ENCODE peak calls at places on chromosomes 5 and 9, in seven cellular contexts. One of them, this sample, is unnamed.
A peak's percentile ranks its signal among the peaks of the same experiment; 100 is the strongest.

GRCh38 chr5:141488591-141489478 is at the start of gene PCDHGC5:
- DNase-seq in CD4-positive, CD25-positive, alpha-beta regulatory T cell: no peak
- DNase-seq in caudate nucleus: peak; percentile 72
- DNase-seq in AG08396: peak; percentile 88
- DNase-seq in stimulated activated CD8-positive, alpha-beta memory T cell treated with anti-CD3 and anti-CD28 coated beads, Interleukin-15, amount 100 ng/mL, for 1 hour: no peak
- DNase-seq in body of pancreas: no peak
- DNase-seq in endothelial cell: no peak
- DNase-seq in this sample: no peak

GRCh38 chr5:36870399-36871040 is 6.0 kb upstream of the NIPBL start:
- DNase-seq in stimulated activated CD8-positive, alpha-beta memory T cell treated with anti-CD3 and anti-CD28 coated beads, Interleukin-15, amount 100 ng/mL, for 1 hour: no peak
- DNase-seq in AG08396: peak; percentile 35
- DNase-seq in caudate nucleus: no peak
- DNase-seq in CD4-positive, CD25-positive, alpha-beta regulatory T cell: peak; percentile 89
- DNase-seq in body of pancreas: no peak
- DNase-seq in endothelial cell: no peak
- DNase-seq in this sample: peak; percentile 11

GRCh38 chr9:114016629-114017423 is 61.3 kb downstream of the AMBP start:
- DNase-seq in AG08396: no peak
- DNase-seq in caudate nucleus: no peak
- DNase-seq in CD4-positive, CD25-positive, alpha-beta regulatory T cell: no peak
- DNase-seq in stimulated activated CD8-positive, alpha-beta memory T cell treated with anti-CD3 and anti-CD28 coated beads, Interleukin-15, amount 100 ng/mL, for 1 hour: no peak
- DNase-seq in body of pancreas: no peak
- DNase-seq in endothelial cell: peak; percentile 1
- DNase-seq in this sample: peak; percentile 2

GRCh38 chr9:11618241-11618805 is 1005.5 kb upstream of the PTPRD start:
- DNase-seq in endothelial cell: no peak
- DNase-seq in stimulated activated CD8-positive, alpha-beta memory T cell treated with anti-CD3 and anti-CD28 coated beads, Interleukin-15, amount 100 ng/mL, for 1 hour: no peak
- DNase-seq in body of pancreas: no peak
- DNase-seq in CD4-positive, CD25-positive, alpha-beta regulatory T cell: no peak
- DNase-seq in caudate nucleus: no peak
- DNase-seq in AG08396: no peak
- DNase-seq in this sample: no peak

GRCh38 chr5:34930527-34930844 is 1.1 kb downstream of the DNAJC21 start:
- DNase-seq in AG08396: peak; percentile 26
- DNase-seq in stimulated activated CD8-positive, alpha-beta memory T cell treated with anti-CD3 and anti-CD28 coated beads, Interleukin-15, amount 100 ng/mL, for 1 hour: no peak
- DNase-seq in caudate nucleus: no peak
- DNase-seq in CD4-positive, CD25-positive, alpha-beta regulatory T cell: peak; percentile 26
- DNase-seq in endothelial cell: no peak
- DNase-seq in body of pancreas: no peak
- DNase-seq in this sample: peak; percentile 23

GRCh38 chr9:126157409-126157808 is 169.2 kb upstream of the MVB12B start:
- DNase-seq in caudate nucleus: peak; percentile 42
- DNase-seq in stimulated activated CD8-positive, alpha-beta memory T cell treated with anti-CD3 and anti-CD28 coated beads, Interleukin-15, amount 100 ng/mL, for 1 hour: no peak
- DNase-seq in AG08396: no peak
- DNase-seq in endothelial cell: no peak
- DNase-seq in CD4-positive, CD25-positive, alpha-beta regulatory T cell: no peak
- DNase-seq in body of pancreas: no peak
- DNase-seq in this sample: no peak

GRCh38 chr5:91469517-91470165 is 86.5 kb upstream of the ARRDC3 start:
- DNase-seq in AG08396: no peak
- DNase-seq in endothelial cell: no peak
- DNase-seq in caudate nucleus: no peak
- DNase-seq in body of pancreas: peak; percentile 54
- DNase-seq in CD4-positive, CD25-positive, alpha-beta regulatory T cell: no peak
- DNase-seq in stimulated activated CD8-positive, alpha-beta memory T cell treated with anti-CD3 and anti-CD28 coated beads, Interleukin-15, amount 100 ng/mL, for 1 hour: no peak
- DNase-seq in this sample: no peak

GRCh38 chr5:151222769-151223446 is 984 bp downstream of the CCDC69 start:
- DNase-seq in caudate nucleus: no peak
- DNase-seq in AG08396: no peak
- DNase-seq in body of pancreas: peak; percentile 64
- DNase-seq in CD4-positive, CD25-positive, alpha-beta regulatory T cell: peak; percentile 83
- DNase-seq in endothelial cell: no peak
- DNase-seq in stimulated activated CD8-positive, alpha-beta memory T cell treated with anti-CD3 and anti-CD28 coated beads, Interleukin-15, amount 100 ng/mL, for 1 hour: no peak
- DNase-seq in this sample: peak; percentile 9

GRCh38 chr5:117054808-117055398 is 480.3 kb upstream of the SEMA6A start:
- DNase-seq in body of pancreas: peak; percentile 18
- DNase-seq in AG08396: no peak
- DNase-seq in caudate nucleus: no peak
- DNase-seq in endothelial cell: no peak
- DNase-seq in CD4-positive, CD25-positive, alpha-beta regulatory T cell: no peak
- DNase-seq in stimulated activated CD8-positive, alpha-beta memory T cell treated with anti-CD3 and anti-CD28 coated beads, Interleukin-15, amount 100 ng/mL, for 1 hour: no peak
- DNase-seq in this sample: no peak

GRCh38 chr5:76363385-76364261 is 39.5 kb upstream of the IQGAP2 start:
- DNase-seq in body of pancreas: peak; percentile 76
- DNase-seq in endothelial cell: no peak
- DNase-seq in caudate nucleus: no peak
- DNase-seq in AG08396: no peak
- DNase-seq in CD4-positive, CD25-positive, alpha-beta regulatory T cell: no peak
- DNase-seq in stimulated activated CD8-positive, alpha-beta memory T cell treated with anti-CD3 and anti-CD28 coated beads, Interleukin-15, amount 100 ng/mL, for 1 hour: no peak
- DNase-seq in this sample: no peak

GRCh38 chr9:131590449-131590848 is 45.1 kb downstream of the PRRT1B start:
- DNase-seq in stimulated activated CD8-positive, alpha-beta memory T cell treated with anti-CD3 and anti-CD28 coated beads, Interleukin-15, amount 100 ng/mL, for 1 hour: no peak
- DNase-seq in AG08396: no peak
- DNase-seq in endothelial cell: no peak
- DNase-seq in body of pancreas: no peak
- DNase-seq in caudate nucleus: no peak
- DNase-seq in CD4-positive, CD25-positive, alpha-beta regulatory T cell: peak; percentile 68
- DNase-seq in this sample: no peak

GRCh38 chr5:180791611-180792213 is 10.9 kb downstream of the MGAT1 start:
- DNase-seq in CD4-positive, CD25-positive, alpha-beta regulatory T cell: no peak
- DNase-seq in endothelial cell: no peak
- DNase-seq in body of pancreas: no peak
- DNase-seq in caudate nucleus: no peak
- DNase-seq in AG08396: no peak
- DNase-seq in stimulated activated CD8-positive, alpha-beta memory T cell treated with anti-CD3 and anti-CD28 coated beads, Interleukin-15, amount 100 ng/mL, for 1 hour: no peak
- DNase-seq in this sample: no peak

GRCh38 chr9:97441729-97442128 is 29.8 kb downstream of the TDRD7 start:
- DNase-seq in caudate nucleus: no peak
- DNase-seq in body of pancreas: no peak
- DNase-seq in endothelial cell: no peak
- DNase-seq in stimulated activated CD8-positive, alpha-beta memory T cell treated with anti-CD3 and anti-CD28 coated beads, Interleukin-15, amount 100 ng/mL, for 1 hour: no peak
- DNase-seq in AG08396: no peak
- DNase-seq in CD4-positive, CD25-positive, alpha-beta regulatory T cell: no peak
- DNase-seq in this sample: no peak

GRCh38 chr5:171418982-171419662 is at the start of gene FGF18:
- DNase-seq in body of pancreas: peak; percentile 22
- DNase-seq in stimulated activated CD8-positive, alpha-beta memory T cell treated with anti-CD3 and anti-CD28 coated beads, Interleukin-15, amount 100 ng/mL, for 1 hour: no peak
- DNase-seq in endothelial cell: peak; percentile 49
- DNase-seq in CD4-positive, CD25-positive, alpha-beta regulatory T cell: peak; percentile 71
- DNase-seq in caudate nucleus: no peak
- DNase-seq in AG08396: peak; percentile 67
- DNase-seq in this sample: no peak

GRCh38 chr5:10057356-10057755 is 192.3 kb downstream of the ATPSCKMT start:
- DNase-seq in CD4-positive, CD25-positive, alpha-beta regulatory T cell: no peak
- DNase-seq in body of pancreas: no peak
- DNase-seq in stimulated activated CD8-positive, alpha-beta memory T cell treated with anti-CD3 and anti-CD28 coated beads, Interleukin-15, amount 100 ng/mL, for 1 hour: no peak
- DNase-seq in caudate nucleus: no peak
- DNase-seq in AG08396: no peak
- DNase-seq in endothelial cell: no peak
- DNase-seq in this sample: no peak

GRCh38 chr5:73895471-73895870 is 269.5 kb downstream of the ARHGEF28 start:
- DNase-seq in stimulated activated CD8-positive, alpha-beta memory T cell treated with anti-CD3 and anti-CD28 coated beads, Interleukin-15, amount 100 ng/mL, for 1 hour: no peak
- DNase-seq in caudate nucleus: no peak
- DNase-seq in CD4-positive, CD25-positive, alpha-beta regulatory T cell: no peak
- DNase-seq in body of pancreas: no peak
- DNase-seq in AG08396: no peak
- DNase-seq in endothelial cell: no peak
- DNase-seq in this sample: no peak

GRCh38 chr5:61450170-61450815 is 118.2 kb downstream of the ZSWIM6 start:
- DNase-seq in caudate nucleus: no peak
- DNase-seq in body of pancreas: peak; percentile 35
- DNase-seq in endothelial cell: no peak
- DNase-seq in stimulated activated CD8-positive, alpha-beta memory T cell treated with anti-CD3 and anti-CD28 coated beads, Interleukin-15, amount 100 ng/mL, for 1 hour: no peak
- DNase-seq in AG08396: peak; percentile 64
- DNase-seq in CD4-positive, CD25-positive, alpha-beta regulatory T cell: no peak
- DNase-seq in this sample: no peak

GRCh38 chr5:58012103-58012502 is 447.8 kb downstream of the PLK2 start:
- DNase-seq in CD4-positive, CD25-positive, alpha-beta regulatory T cell: no peak
- DNase-seq in endothelial cell: no peak
- DNase-seq in stimulated activated CD8-positive, alpha-beta memory T cell treated with anti-CD3 and anti-CD28 coated beads, Interleukin-15, amount 100 ng/mL, for 1 hour: no peak
- DNase-seq in caudate nucleus: no peak
- DNase-seq in AG08396: no peak
- DNase-seq in body of pancreas: no peak
- DNase-seq in this sample: no peak

GRCh38 chr5:25416960-25417359 is 772.2 kb upstream of the CDH10 start:
- DNase-seq in CD4-positive, CD25-positive, alpha-beta regulatory T cell: no peak
- DNase-seq in endothelial cell: no peak
- DNase-seq in AG08396: no peak
- DNase-seq in caudate nucleus: no peak
- DNase-seq in stimulated activated CD8-positive, alpha-beta memory T cell treated with anti-CD3 and anti-CD28 coated beads, Interleukin-15, amount 100 ng/mL, for 1 hour: no peak
- DNase-seq in body of pancreas: no peak
- DNase-seq in this sample: no peak

GRCh38 chr9:80504525-80505235 is 932.9 kb downstream of the TLE4 start:
- DNase-seq in endothelial cell: no peak
- DNase-seq in body of pancreas: no peak
- DNase-seq in stimulated activated CD8-positive, alpha-beta memory T cell treated with anti-CD3 and anti-CD28 coated beads, Interleukin-15, amount 100 ng/mL, for 1 hour: no peak
- DNase-seq in AG08396: no peak
- DNase-seq in CD4-positive, CD25-positive, alpha-beta regulatory T cell: no peak
- DNase-seq in caudate nucleus: no peak
- DNase-seq in this sample: no peak

GRCh38 chr9:128192601-128193371 is 1.4 kb upstream of the CIZ1 start:
- DNase-seq in caudate nucleus: peak; percentile 29
- DNase-seq in body of pancreas: peak; percentile 87
- DNase-seq in stimulated activated CD8-positive, alpha-beta memory T cell treated with anti-CD3 and anti-CD28 coated beads, Interleukin-15, amount 100 ng/mL, for 1 hour: no peak
- DNase-seq in AG08396: peak; percentile 89
- DNase-seq in CD4-positive, CD25-positive, alpha-beta regulatory T cell: no peak
- DNase-seq in endothelial cell: peak; percentile 51
- DNase-seq in this sample: peak; percentile 86

GRCh38 chr5:18745988-18746615 is 1111.8 kb downstream of the TAF11L14 start:
- DNase-seq in body of pancreas: peak; percentile 42
- DNase-seq in AG08396: peak; percentile 1
- DNase-seq in stimulated activated CD8-positive, alpha-beta memory T cell treated with anti-CD3 and anti-CD28 coated beads, Interleukin-15, amount 100 ng/mL, for 1 hour: no peak
- DNase-seq in caudate nucleus: no peak
- DNase-seq in CD4-positive, CD25-positive, alpha-beta regulatory T cell: peak; percentile 88
- DNase-seq in endothelial cell: no peak
- DNase-seq in this sample: no peak

GRCh38 chr5:151115272-151115905 is 34.6 kb upstream of the TNIP1 start:
- DNase-seq in body of pancreas: peak; percentile 84
- DNase-seq in endothelial cell: peak; percentile 83
- DNase-seq in AG08396: peak; percentile 72
- DNase-seq in stimulated activated CD8-positive, alpha-beta memory T cell treated with anti-CD3 and anti-CD28 coated beads, Interleukin-15, amount 100 ng/mL, for 1 hour: peak; percentile 67
- DNase-seq in CD4-positive, CD25-positive, alpha-beta regulatory T cell: peak; percentile 61
- DNase-seq in caudate nucleus: peak; percentile 54
- DNase-seq in this sample: peak; percentile 61

GRCh38 chr5:74316064-74316586 is 324.4 kb downstream of the ENC1 start:
- DNase-seq in stimulated activated CD8-positive, alpha-beta memory T cell treated with anti-CD3 and anti-CD28 coated beads, Interleukin-15, amount 100 ng/mL, for 1 hour: no peak
- DNase-seq in CD4-positive, CD25-positive, alpha-beta regulatory T cell: no peak
- DNase-seq in endothelial cell: no peak
- DNase-seq in caudate nucleus: no peak
- DNase-seq in body of pancreas: peak; percentile 68
- DNase-seq in AG08396: peak; percentile 81
- DNase-seq in this sample: no peak

GRCh38 chr9:88258587-88258986 is 120.3 kb upstream of the SPATA31C2 start:
- DNase-seq in CD4-positive, CD25-positive, alpha-beta regulatory T cell: no peak
- DNase-seq in endothelial cell: no peak
- DNase-seq in body of pancreas: peak; percentile 65
- DNase-seq in stimulated activated CD8-positive, alpha-beta memory T cell treated with anti-CD3 and anti-CD28 coated beads, Interleukin-15, amount 100 ng/mL, for 1 hour: no peak
- DNase-seq in AG08396: peak; percentile 58
- DNase-seq in caudate nucleus: no peak
- DNase-seq in this sample: peak; percentile 65

GRCh38 chr9:20623748-20624124 is 1.4 kb upstream of the MLLT3 start:
- DNase-seq in CD4-positive, CD25-positive, alpha-beta regulatory T cell: no peak
- DNase-seq in stimulated activated CD8-positive, alpha-beta memory T cell treated with anti-CD3 and anti-CD28 coated beads, Interleukin-15, amount 100 ng/mL, for 1 hour: no peak
- DNase-seq in endothelial cell: no peak
- DNase-seq in body of pancreas: no peak
- DNase-seq in caudate nucleus: no peak
- DNase-seq in AG08396: no peak
- DNase-seq in this sample: no peak

GRCh38 chr5:38258319-38259061 is at the start of gene EGFLAM:
- DNase-seq in stimulated activated CD8-positive, alpha-beta memory T cell treated with anti-CD3 and anti-CD28 coated beads, Interleukin-15, amount 100 ng/mL, for 1 hour: no peak
- DNase-seq in caudate nucleus: no peak
- DNase-seq in CD4-positive, CD25-positive, alpha-beta regulatory T cell: no peak
- DNase-seq in endothelial cell: peak; percentile 53
- DNase-seq in AG08396: peak; percentile 39
- DNase-seq in body of pancreas: peak; percentile 7
- DNase-seq in this sample: no peak

GRCh38 chr5:95081500-95082355 is 203.2 kb downstream of the MCTP1 start:
- DNase-seq in stimulated activated CD8-positive, alpha-beta memory T cell treated with anti-CD3 and anti-CD28 coated beads, Interleukin-15, amount 100 ng/mL, for 1 hour: no peak
- DNase-seq in AG08396: peak; percentile 56
- DNase-seq in caudate nucleus: no peak
- DNase-seq in body of pancreas: peak; percentile 50
- DNase-seq in endothelial cell: no peak
- DNase-seq in CD4-positive, CD25-positive, alpha-beta regulatory T cell: peak; percentile 37
- DNase-seq in this sample: peak; percentile 8

GRCh38 chr5:97243352-97243751 is 60.3 kb upstream of the RIOK2 start:
- DNase-seq in body of pancreas: no peak
- DNase-seq in caudate nucleus: no peak
- DNase-seq in stimulated activated CD8-positive, alpha-beta memory T cell treated with anti-CD3 and anti-CD28 coated beads, Interleukin-15, amount 100 ng/mL, for 1 hour: no peak
- DNase-seq in CD4-positive, CD25-positive, alpha-beta regulatory T cell: no peak
- DNase-seq in AG08396: no peak
- DNase-seq in endothelial cell: no peak
- DNase-seq in this sample: no peak

GRCh38 chr5:154519375-154519774 is 41.3 kb upstream of the HAND1 start:
- DNase-seq in AG08396: no peak
- DNase-seq in body of pancreas: no peak
- DNase-seq in caudate nucleus: no peak
- DNase-seq in CD4-positive, CD25-positive, alpha-beta regulatory T cell: no peak
- DNase-seq in stimulated activated CD8-positive, alpha-beta memory T cell treated with anti-CD3 and anti-CD28 coated beads, Interleukin-15, amount 100 ng/mL, for 1 hour: no peak
- DNase-seq in endothelial cell: no peak
- DNase-seq in this sample: no peak

GRCh38 chr5:171872666-171873065 is 87.0 kb downstream of the SMIM23 start:
- DNase-seq in stimulated activated CD8-positive, alpha-beta memory T cell treated with anti-CD3 and anti-CD28 coated beads, Interleukin-15, amount 100 ng/mL, for 1 hour: no peak
- DNase-seq in caudate nucleus: no peak
- DNase-seq in body of pancreas: no peak
- DNase-seq in CD4-positive, CD25-positive, alpha-beta regulatory T cell: no peak
- DNase-seq in endothelial cell: no peak
- DNase-seq in AG08396: no peak
- DNase-seq in this sample: no peak

GRCh38 chr5:178312900-178313299 is 80.3 kb upstream of the PHYKPL start:
- DNase-seq in body of pancreas: peak; percentile 57
- DNase-seq in endothelial cell: no peak
- DNase-seq in AG08396: no peak
- DNase-seq in caudate nucleus: no peak
- DNase-seq in stimulated activated CD8-positive, alpha-beta memory T cell treated with anti-CD3 and anti-CD28 coated beads, Interleukin-15, amount 100 ng/mL, for 1 hour: no peak
- DNase-seq in CD4-positive, CD25-positive, alpha-beta regulatory T cell: no peak
- DNase-seq in this sample: no peak

This sample was measured in prostate gland.